ENCODE peak calls at places on chromosomes 1 and 21, in eight cellular contexts. One of them, this sample, is unnamed. For H3K4me1, the result is how much of the 10 kb centered on the place peaks cover.

GRCh38 chr1:106080608-106081325 is 975.7 kb upstream of the PRMT6 start:
- DNase-seq in CD4-positive, CD25-positive, alpha-beta regulatory T cell: no peak
- DNase-seq in fibroblast of lung: no peak
- DNase-seq in neural progenitor cell: no peak
- DNase-seq in stomach: no peak
- DNase-seq in kidney: peak
- DNase-seq in gastrocnemius medialis: no peak
- DNase-seq in heart left ventricle: no peak
- DNase-seq in this sample: no peak

GRCh38 chr1:85612704-85613361 is 32.3 kb downstream of the CCN1 start:
- DNase-seq in kidney: no peak
- DNase-seq in stomach: no peak
- DNase-seq in heart left ventricle: no peak
- DNase-seq in gastrocnemius medialis: no peak
- DNase-seq in CD4-positive, CD25-positive, alpha-beta regulatory T cell: no peak
- DNase-seq in neural progenitor cell: peak
- DNase-seq in fibroblast of lung: peak
- DNase-seq in this sample: no peak

GRCh38 chr21:35203093-35204021 is 154.3 kb upstream of the RUNX1 start:
- DNase-seq in heart left ventricle: no peak
- DNase-seq in stomach: no peak
- DNase-seq in neural progenitor cell: no peak
- DNase-seq in CD4-positive, CD25-positive, alpha-beta regulatory T cell: no peak
- DNase-seq in kidney: no peak
- DNase-seq in gastrocnemius medialis: peak
- DNase-seq in fibroblast of lung: peak
- DNase-seq in this sample: no peak

GRCh38 chr1:211326528-211327340 is at the start of gene TRAF5:
- DNase-seq in neural progenitor cell: peak
- DNase-seq in gastrocnemius medialis: peak
- DNase-seq in stomach: peak
- DNase-seq in kidney: peak
- DNase-seq in CD4-positive, CD25-positive, alpha-beta regulatory T cell: peak
- DNase-seq in fibroblast of lung: peak
- DNase-seq in heart left ventricle: peak
- DNase-seq in this sample: no peak

GRCh38 chr1:9900142-9901043 is 9.7 kb downstream of the CTNNBIP1 start:
- DNase-seq in stomach: peak
- DNase-seq in neural progenitor cell: no peak
- DNase-seq in fibroblast of lung: peak
- DNase-seq in CD4-positive, CD25-positive, alpha-beta regulatory T cell: no peak
- DNase-seq in kidney: peak
- DNase-seq in gastrocnemius medialis: peak
- DNase-seq in heart left ventricle: peak
- DNase-seq in this sample: no peak

GRCh38 chr1:32239790-32240139 is 7.3 kb upstream of the FAM167B start:
- DNase-seq in CD4-positive, CD25-positive, alpha-beta regulatory T cell: no peak
- DNase-seq in neural progenitor cell: no peak
- DNase-seq in fibroblast of lung: no peak
- DNase-seq in stomach: no peak
- DNase-seq in heart left ventricle: no peak
- DNase-seq in gastrocnemius medialis: no peak
- DNase-seq in kidney: peak
- DNase-seq in this sample: no peak

GRCh38 chr1:114770989-114771388 is 9.5 kb downstream of the SIKE1 start:
- DNase-seq in heart left ventricle: no peak
- DNase-seq in kidney: no peak
- DNase-seq in CD4-positive, CD25-positive, alpha-beta regulatory T cell: no peak
- DNase-seq in stomach: no peak
- DNase-seq in neural progenitor cell: no peak
- DNase-seq in gastrocnemius medialis: no peak
- DNase-seq in fibroblast of lung: no peak
- DNase-seq in this sample: no peak

GRCh38 chr1:79005945-79006344 is 585 bp downstream of the ADGRL4 start:
- DNase-seq in gastrocnemius medialis: no peak
- DNase-seq in fibroblast of lung: peak
- DNase-seq in stomach: no peak
- DNase-seq in kidney: no peak
- DNase-seq in heart left ventricle: no peak
- DNase-seq in CD4-positive, CD25-positive, alpha-beta regulatory T cell: no peak
- DNase-seq in neural progenitor cell: peak
- DNase-seq in this sample: no peak

GRCh38 chr1:168755800-168756418 is 26.9 kb upstream of the DPT start:
- DNase-seq in fibroblast of lung: no peak
- DNase-seq in CD4-positive, CD25-positive, alpha-beta regulatory T cell: no peak
- DNase-seq in neural progenitor cell: no peak
- DNase-seq in kidney: peak
- DNase-seq in gastrocnemius medialis: no peak
- DNase-seq in heart left ventricle: no peak
- DNase-seq in stomach: no peak
- DNase-seq in this sample: no peak

GRCh38 chr1:39845569-39846566 is 37.4 kb downstream of the TRIT1 start:
- DNase-seq in gastrocnemius medialis: peak
- DNase-seq in stomach: peak
- DNase-seq in CD4-positive, CD25-positive, alpha-beta regulatory T cell: peak
- DNase-seq in kidney: peak
- DNase-seq in neural progenitor cell: no peak
- DNase-seq in heart left ventricle: peak
- DNase-seq in fibroblast of lung: peak
- DNase-seq in this sample: no peak

GRCh38 chr1:160862151-160863061 is at the start of gene CD244:
- DNase-seq in kidney: no peak
- DNase-seq in CD4-positive, CD25-positive, alpha-beta regulatory T cell: no peak
- DNase-seq in stomach: peak
- DNase-seq in gastrocnemius medialis: peak
- DNase-seq in heart left ventricle: peak
- DNase-seq in neural progenitor cell: no peak
- DNase-seq in fibroblast of lung: no peak
- DNase-seq in this sample: no peak

GRCh38 chr21:17462276-17462981 is 50.4 kb upstream of the CXADR start:
- DNase-seq in kidney: no peak
- DNase-seq in stomach: peak
- DNase-seq in CD4-positive, CD25-positive, alpha-beta regulatory T cell: no peak
- DNase-seq in heart left ventricle: no peak
- DNase-seq in gastrocnemius medialis: no peak
- DNase-seq in neural progenitor cell: no peak
- DNase-seq in fibroblast of lung: peak
- DNase-seq in this sample: no peak

GRCh38 chr1:235946570-235946981 is 79.9 kb upstream of the LYST start:
- DNase-seq in fibroblast of lung: peak
- DNase-seq in neural progenitor cell: no peak
- DNase-seq in stomach: no peak
- DNase-seq in kidney: no peak
- DNase-seq in gastrocnemius medialis: no peak
- DNase-seq in heart left ventricle: no peak
- DNase-seq in CD4-positive, CD25-positive, alpha-beta regulatory T cell: no peak
- DNase-seq in this sample: no peak

GRCh38 chr1:68442006-68442405 is 7.7 kb downstream of the RPE65 start:
- DNase-seq in fibroblast of lung: no peak
- DNase-seq in CD4-positive, CD25-positive, alpha-beta regulatory T cell: no peak
- DNase-seq in kidney: no peak
- DNase-seq in gastrocnemius medialis: no peak
- DNase-seq in neural progenitor cell: peak
- DNase-seq in heart left ventricle: no peak
- DNase-seq in stomach: no peak
- DNase-seq in this sample: no peak

GRCh38 chr1:114496091-114496490 is 14.9 kb downstream of the TRIM33 start:
- DNase-seq in fibroblast of lung: no peak
- DNase-seq in kidney: no peak
- DNase-seq in gastrocnemius medialis: no peak
- DNase-seq in CD4-positive, CD25-positive, alpha-beta regulatory T cell: no peak
- DNase-seq in stomach: no peak
- DNase-seq in neural progenitor cell: no peak
- DNase-seq in heart left ventricle: no peak
- DNase-seq in this sample: no peak

GRCh38 chr1:206799311-206799710 is 27.0 kb upstream of the IL10 start:
- DNase-seq in neural progenitor cell: no peak
- DNase-seq in heart left ventricle: no peak
- DNase-seq in kidney: no peak
- DNase-seq in CD4-positive, CD25-positive, alpha-beta regulatory T cell: no peak
- DNase-seq in fibroblast of lung: peak
- DNase-seq in gastrocnemius medialis: no peak
- DNase-seq in stomach: no peak
- DNase-seq in this sample: no peak

GRCh38 chr21:42095581-42095980 is 24.5 kb downstream of the UMODL1 start:
- DNase-seq in fibroblast of lung: no peak
- DNase-seq in neural progenitor cell: no peak
- DNase-seq in kidney: no peak
- DNase-seq in CD4-positive, CD25-positive, alpha-beta regulatory T cell: no peak
- DNase-seq in heart left ventricle: no peak
- DNase-seq in stomach: no peak
- DNase-seq in gastrocnemius medialis: no peak
- DNase-seq in this sample: no peak

GRCh38 chr1:174337000-174337681 is 110.6 kb upstream of the GPR52 start:
- DNase-seq in neural progenitor cell: no peak
- DNase-seq in kidney: no peak
- DNase-seq in stomach: no peak
- DNase-seq in CD4-positive, CD25-positive, alpha-beta regulatory T cell: no peak
- DNase-seq in fibroblast of lung: no peak
- DNase-seq in gastrocnemius medialis: no peak
- DNase-seq in heart left ventricle: no peak
- DNase-seq in this sample: no peak

GRCh38 chr1:224632921-224633321 is 16.8 kb downstream of the CNIH3 start:
- DNase-seq in fibroblast of lung: peak
- DNase-seq in stomach: no peak
- DNase-seq in heart left ventricle: no peak
- DNase-seq in kidney: no peak
- DNase-seq in CD4-positive, CD25-positive, alpha-beta regulatory T cell: no peak
- DNase-seq in gastrocnemius medialis: no peak
- DNase-seq in neural progenitor cell: peak
- DNase-seq in this sample: no peak

GRCh38 chr1:224632381-224632871 is 16.3 kb downstream of the CNIH3 start:
- DNase-seq in gastrocnemius medialis: no peak
- DNase-seq in neural progenitor cell: no peak
- DNase-seq in kidney: no peak
- DNase-seq in heart left ventricle: no peak
- DNase-seq in fibroblast of lung: peak
- DNase-seq in stomach: peak
- DNase-seq in CD4-positive, CD25-positive, alpha-beta regulatory T cell: no peak
- DNase-seq in this sample: no peak

GRCh38 chr1:224637936-224638335 is 21.8 kb downstream of the CNIH3 start:
- DNase-seq in gastrocnemius medialis: no peak
- DNase-seq in kidney: no peak
- DNase-seq in stomach: no peak
- DNase-seq in heart left ventricle: no peak
- DNase-seq in fibroblast of lung: peak
- DNase-seq in neural progenitor cell: no peak
- DNase-seq in CD4-positive, CD25-positive, alpha-beta regulatory T cell: no peak
- DNase-seq in this sample: no peak

GRCh38 chr1:224637510-224637909 is 21.4 kb downstream of the CNIH3 start:
- DNase-seq in kidney: no peak
- DNase-seq in neural progenitor cell: no peak
- DNase-seq in CD4-positive, CD25-positive, alpha-beta regulatory T cell: no peak
- DNase-seq in heart left ventricle: no peak
- DNase-seq in fibroblast of lung: peak
- DNase-seq in stomach: no peak
- DNase-seq in gastrocnemius medialis: peak
- DNase-seq in this sample: no peak

GRCh38 chr1:224635356-224635755 is 19.2 kb downstream of the CNIH3 start:
- DNase-seq in kidney: no peak
- DNase-seq in gastrocnemius medialis: no peak
- DNase-seq in heart left ventricle: no peak
- DNase-seq in CD4-positive, CD25-positive, alpha-beta regulatory T cell: no peak
- DNase-seq in neural progenitor cell: no peak
- DNase-seq in stomach: no peak
- DNase-seq in fibroblast of lung: peak
- DNase-seq in this sample: no peak
- H3K4me1 ChIP-seq in kidney: under half
- H3K4me1 ChIP-seq in gastrocnemius medialis: under half
- H3K4me1 ChIP-seq in heart left ventricle: under half
- H3K4me1 ChIP-seq in CD4-positive, CD25-positive, alpha-beta regulatory T cell: under half
- H3K4me1 ChIP-seq in neural progenitor cell: under half
- H3K4me1 ChIP-seq in stomach: under half
- H3K4me1 ChIP-seq in fibroblast of lung: under half
- H3K4me1 ChIP-seq in this sample: under half

GRCh38 chr1:222307621-222308020 is 240.3 kb downstream of the HHIPL2 start:
- DNase-seq in fibroblast of lung: no peak
- DNase-seq in kidney: no peak
- DNase-seq in stomach: no peak
- DNase-seq in CD4-positive, CD25-positive, alpha-beta regulatory T cell: no peak
- DNase-seq in neural progenitor cell: no peak
- DNase-seq in heart left ventricle: no peak
- DNase-seq in gastrocnemius medialis: no peak
- DNase-seq in this sample: no peak
- H3K4me1 ChIP-seq in fibroblast of lung: under half
- H3K4me1 ChIP-seq in kidney: under half
- H3K4me1 ChIP-seq in stomach: under half
- H3K4me1 ChIP-seq in CD4-positive, CD25-positive, alpha-beta regulatory T cell: under half
- H3K4me1 ChIP-seq in neural progenitor cell: under half
- H3K4me1 ChIP-seq in heart left ventricle: under half
- H3K4me1 ChIP-seq in gastrocnemius medialis: under half
- H3K4me1 ChIP-seq in this sample: under half

DNA sequence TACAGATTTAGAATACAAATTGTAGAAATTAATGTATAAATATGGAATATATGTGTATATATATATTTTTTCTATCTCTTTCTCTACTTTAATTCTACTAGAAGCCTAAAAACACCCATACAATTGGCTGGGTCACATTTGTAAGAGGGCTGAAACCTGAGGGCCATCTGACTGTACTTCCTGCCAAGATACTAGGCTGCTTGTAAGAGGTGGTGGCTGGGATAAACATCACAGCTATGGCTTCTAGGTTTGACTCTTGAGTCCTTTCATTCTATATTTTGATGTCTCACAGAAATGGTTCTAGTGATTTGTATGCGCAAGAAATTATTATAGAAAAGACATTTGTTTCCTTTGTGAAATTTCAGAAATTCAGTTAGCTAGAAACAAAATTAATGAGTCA is 1155.2 kb upstream of the B3GALT2 start:
- DNase-seq in neural progenitor cell: no peak
- DNase-seq in fibroblast of lung: no peak
- DNase-seq in kidney: no peak
- DNase-seq in stomach: no peak
- DNase-seq in gastrocnemius medialis: no peak
- DNase-seq in heart left ventricle: no peak
- DNase-seq in CD4-positive, CD25-positive, alpha-beta regulatory T cell: no peak
- DNase-seq in this sample: no peak
- H3K4me1 ChIP-seq in neural progenitor cell: under half
- H3K4me1 ChIP-seq in fibroblast of lung: under half
- H3K4me1 ChIP-seq in kidney: under half
- H3K4me1 ChIP-seq in stomach: under half
- H3K4me1 ChIP-seq in gastrocnemius medialis: under half
- H3K4me1 ChIP-seq in heart left ventricle: under half
- H3K4me1 ChIP-seq in CD4-positive, CD25-positive, alpha-beta regulatory T cell: under half
- H3K4me1 ChIP-seq in this sample: under half

DNA sequence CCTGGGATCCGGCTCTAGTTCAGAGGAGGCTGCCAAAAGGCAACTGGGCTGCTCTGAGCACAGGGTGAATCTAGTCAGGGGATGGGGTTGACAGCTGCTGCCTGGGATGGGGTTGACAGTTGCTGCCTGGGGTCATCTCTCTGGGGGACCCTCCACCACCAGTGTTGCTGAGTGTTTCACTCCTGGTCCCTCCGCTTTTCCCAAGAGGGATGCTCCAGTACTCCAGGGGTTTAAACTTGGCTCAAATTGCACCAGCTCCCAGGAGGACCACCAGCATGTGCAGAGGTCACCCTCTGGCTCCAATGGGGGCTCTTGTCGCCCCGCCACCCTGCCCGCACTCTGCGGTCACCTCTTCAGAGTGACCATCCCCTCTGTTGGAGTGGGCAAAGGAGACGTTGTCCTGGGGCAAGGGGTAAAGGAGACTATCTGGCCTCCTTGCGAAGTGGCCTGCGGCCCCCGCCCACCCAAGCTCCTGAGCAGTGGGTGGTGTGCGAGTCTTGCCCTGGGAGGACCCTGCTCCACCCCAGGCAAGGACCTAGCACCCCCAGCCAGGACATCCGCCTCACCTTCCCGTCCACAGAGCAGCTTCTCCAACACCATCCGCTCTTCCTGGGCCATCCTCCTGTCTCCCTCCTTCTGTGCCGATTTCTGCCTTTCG is 52.6 kb downstream of the SIK1 start:
- DNase-seq in fibroblast of lung: no peak
- DNase-seq in CD4-positive, CD25-positive, alpha-beta regulatory T cell: no peak
- DNase-seq in heart left ventricle: no peak
- DNase-seq in gastrocnemius medialis: no peak
- DNase-seq in kidney: peak
- DNase-seq in neural progenitor cell: no peak
- DNase-seq in stomach: no peak
- DNase-seq in this sample: no peak
- H3K4me1 ChIP-seq in fibroblast of lung: under half
- H3K4me1 ChIP-seq in CD4-positive, CD25-positive, alpha-beta regulatory T cell: under half
- H3K4me1 ChIP-seq in heart left ventricle: under half
- H3K4me1 ChIP-seq in gastrocnemius medialis: under half
- H3K4me1 ChIP-seq in kidney: under half
- H3K4me1 ChIP-seq in neural progenitor cell: under half
- H3K4me1 ChIP-seq in stomach: under half
- H3K4me1 ChIP-seq in this sample: under half